ENCODE peak calls at places on chromosomes 16 and 17, in seven cellular contexts. J, H, G, V, L, F and S are unnamed samples.

GRCh38 chr17:77312786-77313599 is 172.2 kb downstream of the SEC14L1 start:
- DNase-seq in J (no peak), G (peak; percentile 78), V (peak; percentile 59), H (no peak), F (no peak), L (no peak), S (peak; percentile 80)

GRCh38 chr16:68370921-68371651 is 60.3 kb downstream of the PRMT7 start:
- DNase-seq in J (peak; percentile 55), G (no peak), H (no peak), L (no peak), V (no peak), F (no peak), S (no peak)

GRCh38 chr17:47980516-47980915 is 9.6 kb downstream of the CDK5RAP3 start:
- DNase-seq in G (no peak), J (no peak), F (no peak), L (no peak), V (no peak), H (no peak), S (no peak)

GRCh38 chr16:68995011-68995504 is 110.4 kb upstream of the HAS3 start:
- DNase-seq in F (peak; percentile 7), J (no peak), H (no peak), L (peak; percentile 63), V (no peak), G (peak; percentile 69), S (no peak)

GRCh38 chr17:20063665-20064648 is 54.8 kb downstream of the SPECC1 start:
- DNase-seq in J (no peak), H (no peak), G (peak; percentile 93), V (peak; percentile 65), F (no peak), L (peak; percentile 94), S (peak; percentile 90)

GRCh38 chr17:52790359-52790955 is 631.9 kb upstream of the CA10 start:
- DNase-seq in J (no peak), G (no peak), L (peak; percentile 56), H (no peak), V (no peak), F (no peak), S (no peak)

GRCh38 chr17:52209507-52209906 is 51.0 kb upstream of the CA10 start:
- DNase-seq in H (no peak), V (no peak), L (no peak), F (no peak), G (no peak), J (no peak), S (no peak)

GRCh38 chr16:21033707-21034106 is 116.9 kb downstream of the DNAH3 start:
- DNase-seq in L (no peak), J (no peak), H (no peak), G (peak; percentile 17), F (no peak), V (peak; percentile 74), S (no peak)

GRCh38 chr17:73727941-73728340 is 83.7 kb upstream of the SDK2 start:
- DNase-seq in F (no peak), V (no peak), J (no peak), H (no peak), L (no peak), G (no peak), S (no peak)

GRCh38 chr17:78993241-78993956 is 13.7 kb upstream of the LGALS3BP start:
- DNase-seq in V (no peak), L (no peak), G (peak; percentile 60), H (peak; percentile 38), F (peak; percentile 76), J (peak; percentile 63), S (peak; percentile 67)

GRCh38 chr16:3285131-3285530 is 1.8 kb downstream of the ZNF263 start:
- DNase-seq in L (no peak), G (no peak), J (no peak), V (no peak), H (no peak), F (no peak), S (no peak)

GRCh38 chr17:50015146-50015545 is 20.1 kb upstream of the DLX3 start:
- DNase-seq in L (no peak), J (no peak), V (no peak), F (no peak), H (no peak), G (no peak), S (no peak)

GRCh38 chr16:83351846-83352245 is 455.9 kb upstream of the HSBP1 start:
- DNase-seq in J (no peak), H (no peak), G (peak; percentile 45), L (no peak), V (no peak), F (no peak), S (no peak)

GRCh38 chr17:17422641-17423040 is 54.2 kb upstream of the MED9 start:
- DNase-seq in G (no peak), J (no peak), V (no peak), F (no peak), L (no peak), H (no peak), S (peak; percentile 53)

GRCh38 chr16:87966685-87967185 is 15.5 kb downstream of the BANP start:
- DNase-seq in F (peak; percentile 44), V (no peak), G (peak; percentile 60), J (no peak), H (no peak), L (no peak), S (peak; percentile 73)

GRCh38 chr17:43570518-43570928 is 24.4 kb upstream of the ETV4 start:
- DNase-seq in G (peak; percentile 86), L (peak; percentile 95), H (no peak), J (no peak), F (no peak), V (no peak), S (no peak)

GRCh38 chr17:76540381-76541300 is 797 bp downstream of the PRCD start:
- DNase-seq in V (peak; percentile 96), J (peak; percentile 23), H (peak; percentile 76), L (peak; percentile 73), F (peak; percentile 85), G (peak; percentile 98), S (peak; percentile 98)

GRCh38 chr16:60463986-60464385 is 1572.3 kb downstream of the CDH8 start:
- DNase-seq in F (no peak), L (no peak), H (no peak), V (no peak), J (no peak), G (no peak), S (no peak)